ENCODE peak calls at places on chromosomes 3 and 15, in eight cellular contexts. G, J, X, N, W, S, B and M are unnamed samples.

GRCh38 chr15:54840999-54841398 is 355.7 kb downstream of the RSL24D1 start:
- DNase-seq in N (no peak), W (no peak), X (no peak), G (no peak), S (no peak), B (no peak), J (no peak), M (peak; percentile 20)

GRCh38 chr3:112407214-112407887 is 74.4 kb downstream of the CD200 start:
- DNase-seq in G (peak; percentile 71), J (no peak), X (no peak), N (no peak), W (no peak), B (no peak), S (no peak), M (no peak)

GRCh38 chr15:38508647-38509046 is 54.7 kb downstream of the FAM98B start:
- DNase-seq in N (no peak), W (no peak), B (no peak), S (no peak), J (no peak), X (no peak), G (no peak), M (no peak)

GRCh38 chr3:127792664-127793292 is 29.5 kb downstream of the MGLL start:
- DNase-seq in B (no peak), J (peak; percentile 81), G (peak; percentile 65), W (peak; percentile 85), X (no peak), N (no peak), S (peak; percentile 83), M (no peak)

GRCh38 chr3:186141776-186142175 is 32.9 kb upstream of the ETV5 start:
- DNase-seq in W (no peak), N (no peak), B (no peak), J (no peak), S (no peak), X (no peak), G (no peak), M (no peak)

GRCh38 chr3:156702367-156702766 is 28.0 kb downstream of the TIPARP start:
- DNase-seq in S (no peak), N (no peak), X (no peak), G (no peak), W (no peak), B (no peak), J (no peak), M (no peak)

GRCh38 chr3:140011086-140011485 is 76.1 kb downstream of the CLSTN2 start:
- DNase-seq in X (no peak), B (no peak), S (no peak), W (no peak), G (no peak), J (no peak), N (no peak), M (no peak)

GRCh38 chr3:17349093-17349492 is 393.3 kb downstream of the TBC1D5 start:
- DNase-seq in N (no peak), S (no peak), G (no peak), J (no peak), W (no peak), B (no peak), X (no peak), M (no peak)

GRCh38 chr15:76116138-76116885 is 56.5 kb downstream of the TMEM266 start:
- DNase-seq in B (no peak), X (no peak), J (no peak), N (no peak), G (no peak), S (no peak), W (no peak), M (peak; percentile 55)

GRCh38 chr15:60301024-60301423 is 96.8 kb downstream of the ANXA2 start:
- DNase-seq in X (peak; percentile 8), W (no peak), B (no peak), N (no peak), S (no peak), J (no peak), G (no peak), M (no peak)

GRCh38 chr3:190631295-190631694 is 117.4 kb downstream of the IL1RAP start:
- DNase-seq in J (no peak), N (no peak), S (no peak), B (no peak), X (peak; percentile 2), W (no peak), G (no peak), M (no peak)

GRCh38 chr3:42256135-42256819 is 9.7 kb downstream of the CCK start:
- DNase-seq in B (no peak), S (no peak), X (no peak), G (no peak), W (no peak), J (no peak), N (no peak), M (no peak)

GRCh38 chr3:101720851-101721649 is 3.4 kb upstream of the CEP97 start:
- DNase-seq in J (no peak), W (no peak), S (no peak), B (no peak), G (no peak), X (peak; percentile 18), N (no peak), M (no peak)

GRCh38 chr3:11567516-11568467 is 75.9 kb downstream of the VGLL4 start:
- DNase-seq in N (no peak), X (no peak), B (no peak), J (no peak), W (peak; percentile 65), S (no peak), G (no peak), M (no peak)

GRCh38 chr3:31721709-31722108 is 189.0 kb downstream of the STT3B start:
- DNase-seq in W (no peak), X (no peak), N (no peak), G (no peak), J (no peak), B (no peak), S (no peak), M (no peak)

GRCh38 chr3:183984749-183985729 is 32.6 kb downstream of the ABCC5 start:
- DNase-seq in W (no peak), N (no peak), X (no peak), J (no peak), B (no peak), S (no peak), G (no peak), M (no peak)

GRCh38 chr3:86792316-86792715 is 198.6 kb downstream of the VGLL3 start:
- DNase-seq in B (no peak), W (no peak), X (no peak), J (no peak), G (no peak), N (no peak), S (no peak), M (no peak)

GRCh38 chr3:11140713-11141104 is 13.6 kb upstream of the HRH1 start:
- DNase-seq in X (no peak), G (no peak), W (no peak), B (no peak), J (no peak), N (no peak), S (no peak), M (no peak)

GRCh38 chr15:41969851-41970431 is 2.4 kb downstream of the EHD4 start:
- DNase-seq in G (no peak), X (peak; percentile 60), W (no peak), J (no peak), N (no peak), S (no peak), B (no peak), M (no peak)

GRCh38 chr15:85379403-85380131 is 836 bp upstream of the AKAP13 start:
- DNase-seq in X (peak; percentile 49), J (no peak), W (no peak), G (peak; percentile 57), B (no peak), N (no peak), S (no peak), M (no peak)

DNA sequence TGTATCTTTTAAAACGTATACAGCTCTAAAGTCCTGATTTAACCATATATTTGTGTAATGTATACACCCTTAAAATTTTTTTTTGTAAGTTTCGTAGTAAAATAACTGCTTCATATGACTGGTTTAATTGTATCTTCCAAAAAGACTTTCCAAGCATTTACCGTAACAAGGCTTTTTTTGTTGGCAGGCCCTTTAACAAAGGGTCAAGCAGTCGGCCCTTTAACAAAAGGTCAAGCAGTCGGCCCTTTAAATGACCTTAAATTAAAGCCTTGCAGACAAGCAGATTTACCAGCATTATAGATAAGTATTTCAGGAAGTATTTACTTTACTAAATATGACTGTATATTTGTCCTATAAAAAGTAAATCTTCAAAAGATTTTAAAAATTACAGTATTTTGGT is 28.1 kb downstream of the TSC22D2 start:
- DNase-seq in S (no peak), J (no peak), B (no peak), G (no peak), W (no peak), N (peak; percentile 50), X (no peak), M (no peak)
- H3K27ac ChIP-seq in S (no peak overlapping the region), J (no peak overlapping the region), B (no peak overlapping the region), G (no peak overlapping the region), W (no peak overlapping the region), N (no peak overlapping the region), X (no peak overlapping the region), M (no peak overlapping the region)

DNA sequence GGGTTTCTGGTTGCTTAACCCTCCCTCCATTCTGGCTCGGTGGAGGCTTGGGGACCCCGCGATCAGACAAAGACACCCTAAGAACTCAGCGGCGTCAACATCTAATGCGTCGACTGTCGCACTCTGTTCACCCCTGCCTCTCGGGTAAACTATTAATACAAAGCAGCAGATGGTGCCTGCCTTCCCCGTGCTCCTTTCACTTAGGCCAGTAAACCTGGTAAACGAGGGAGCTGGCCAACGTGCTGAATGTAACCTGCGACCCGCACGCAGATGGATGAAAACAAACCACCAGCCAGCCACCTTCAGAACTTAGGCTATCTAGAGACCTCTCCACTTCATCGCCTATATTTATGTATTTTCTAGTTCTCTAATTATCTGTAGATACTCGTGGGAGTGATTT is 848 bp upstream of the CADPS start:
- DNase-seq in X (peak; percentile 87), G (peak; percentile 69), S (no peak), B (peak; percentile 62), J (peak; percentile 40), N (peak; percentile 78), W (no peak), M (peak; percentile 78)
- H3K4me3 ChIP-seq in X (peak overlapping the region; percentile 91), G (no peak overlapping the region), S (no peak overlapping the region), B (no peak overlapping the region), J (no peak overlapping the region), N (no peak overlapping the region), W (no peak overlapping the region), M (peak overlapping the region; percentile 62)

GRCh38 chr3:171757377-171758034 is 52.8 kb downstream of the PLD1 start:
- DNase-seq in G (no peak), J (no peak), N (no peak), W (no peak), B (no peak), X (no peak), S (no peak), M (no peak)
- H3K4me1 ChIP-seq in G (no peaks in the 10 kb centered on the region), J (peaks cover 11% of the 10 kb centered on the region), N (peaks cover 25% of the 10 kb centered on the region), W (no peaks in the 10 kb centered on the region), B (peaks cover 7% of the 10 kb centered on the region), X (no peaks in the 10 kb centered on the region), S (no peaks in the 10 kb centered on the region), M (no peaks in the 10 kb centered on the region)

GRCh38 chr15:92197761-92198160 is 195.9 kb upstream of the ST8SIA2 start:
- DNase-seq in X (no peak), S (no peak), N (no peak), B (no peak), J (no peak), W (no peak), G (no peak), M (no peak)
- H3K27ac ChIP-seq in X (no peak overlapping the region), S (no peak overlapping the region), N (peak overlapping the region; percentile 67), B (no peak overlapping the region), J (no peak overlapping the region), W (no peak overlapping the region), G (no peak overlapping the region), M (no peak overlapping the region)